ENCODE peak calls at places on chromosome 20, in six cellular contexts. O, P, I, H, E and T are unnamed samples.

GRCh38 chr20:16701296-16701695 is 28.5 kb upstream of the SNRPB2 start:
- DNase-seq in I (no peak), E (no peak), O (peak; percentile 1), P (no peak), H (peak; percentile 1), T (peak; percentile 25)

GRCh38 chr20:50191065-50191565 is 485 bp downstream of the CEBPB start:
- DNase-seq in O (no peak), P (peak; percentile 86), E (no peak), H (no peak), I (peak; percentile 94), T (peak; percentile 67)

GRCh38 chr20:34708621-34709043 is 4.5 kb downstream of the TP53INP2 start:
- DNase-seq in P (peak; percentile 60), E (no peak), O (peak; percentile 44), H (peak; percentile 55), I (peak; percentile 88), T (peak; percentile 47)

GRCh38 chr20:50187403-50188051 is 3.1 kb upstream of the CEBPB start:
- DNase-seq in O (peak; percentile 49), P (no peak), H (peak; percentile 64), I (peak; percentile 90), E (peak; percentile 51), T (peak; percentile 68)

GRCh38 chr20:805713-806112 is 27.8 kb upstream of the FAM110A start:
- DNase-seq in I (no peak), P (no peak), E (peak; percentile 5), H (no peak), O (no peak), T (no peak)

GRCh38 chr20:50294164-50295088 is 103.8 kb downstream of the CEBPB start:
- DNase-seq in E (no peak), P (peak; percentile 47), I (peak; percentile 72), O (no peak), H (peak; percentile 20), T (no peak)

GRCh38 chr20:36835453-36836198 is 40.3 kb upstream of the TLDC2 start:
- DNase-seq in I (peak; percentile 97), O (peak; percentile 95), H (peak; percentile 96), P (peak; percentile 96), E (peak; percentile 90), T (peak; percentile 98)

GRCh38 chr20:49620364-49621240 is 52.7 kb upstream of the PTGIS start:
- DNase-seq in H (no peak), P (no peak), O (no peak), I (no peak), E (no peak), T (no peak)

GRCh38 chr20:35199696-35200095 is 26.8 kb upstream of the MMP24 start:
- DNase-seq in H (no peak), I (no peak), E (peak; percentile 48), P (no peak), O (no peak), T (peak; percentile 71)

GRCh38 chr20:62117658-62118057 is 4.6 kb upstream of the LSM14B start:
- DNase-seq in O (no peak), P (peak; percentile 67), E (no peak), I (peak; percentile 93), H (no peak), T (no peak)

GRCh38 chr20:59151391-59151790 is 12.2 kb upstream of the ZNF831 start:
- DNase-seq in P (no peak), H (no peak), E (no peak), O (no peak), I (no peak), T (no peak)

GRCh38 chr20:327041-327945 is 1.9 kb downstream of the SOX12 start:
- DNase-seq in H (peak; percentile 96), E (peak; percentile 84), I (peak; percentile 92), O (peak; percentile 92), P (peak; percentile 89), T (peak; percentile 89)

GRCh38 chr20:611047-611842 is 1.1 kb upstream of the TCF15 start:
- DNase-seq in I (no peak), H (no peak), P (no peak), E (no peak), O (no peak), T (no peak)

GRCh38 chr20:31718952-31719643 is 3.6 kb downstream of the BCL2L1 start:
- DNase-seq in O (no peak), P (no peak), H (no peak), I (no peak), E (no peak), T (peak; percentile 97)

GRCh38 chr20:23125625-23126191 is 39.6 kb upstream of the CD93 start:
- DNase-seq in E (no peak), H (peak; percentile 69), O (peak; percentile 75), I (peak; percentile 86), P (peak; percentile 76), T (peak; percentile 35)

GRCh38 chr20:1328680-1329330 is at the start of gene SDCBP2:
- DNase-seq in E (no peak), O (no peak), P (no peak), H (no peak), I (peak; percentile 69), T (peak; percentile 87)

GRCh38 chr20:6709865-6710595 is 57.5 kb upstream of the BMP2 start:
- DNase-seq in I (no peak), E (no peak), P (no peak), H (no peak), O (peak; percentile 8), T (no peak)

GRCh38 chr20:4592316-4593148 is 129.2 kb upstream of the PRND start:
- DNase-seq in P (peak; percentile 55), O (peak; percentile 28), I (peak; percentile 84), H (peak; percentile 44), E (no peak), T (peak; percentile 30)

GRCh38 chr20:4597215-4597614 is 124.5 kb upstream of the PRND start:
- DNase-seq in E (no peak), H (no peak), O (no peak), P (no peak), I (no peak), T (no peak)

GRCh38 chr20:4593149-4593525 is 128.6 kb upstream of the PRND start:
- DNase-seq in O (no peak), H (no peak), P (no peak), E (no peak), I (no peak), T (no peak)

DNA sequence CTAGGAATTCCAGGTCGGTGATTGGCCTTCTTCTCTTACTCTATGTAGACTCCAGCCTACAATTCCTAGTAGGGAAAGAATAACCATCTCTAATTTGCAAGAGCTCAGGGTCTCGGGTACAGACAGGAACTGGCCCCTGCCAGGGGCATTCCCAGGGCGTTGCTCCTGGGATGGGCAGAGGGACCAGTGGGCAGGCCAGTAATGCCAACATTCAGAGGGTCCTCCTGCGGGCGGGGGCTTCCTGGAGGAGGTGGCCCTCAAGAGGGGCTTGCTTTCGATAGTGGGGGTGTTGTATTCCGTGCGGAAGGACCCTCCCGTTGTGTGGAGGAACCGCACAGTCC is 129.8 kb upstream of the PRND start:
- DNase-seq in O (no peak), P (no peak), H (no peak), E (no peak), I (no peak), T (no peak)
- H3K4me3 ChIP-seq in O (no peak overlapping the region), P (no peak overlapping the region), H (no peak overlapping the region), E (peak overlapping the region; percentile 58), I (no peak overlapping the region), T (no peak overlapping the region)

GRCh38 chr20:54129350-54129749 is 44.4 kb downstream of the CYP24A1 start:
- DNase-seq in H (no peak), P (no peak), I (no peak), O (no peak), E (no peak), T (no peak)

GRCh38 chr20:54134445-54135220 is 39.2 kb downstream of the CYP24A1 start:
- DNase-seq in I (no peak), O (peak; percentile 32), P (no peak), H (no peak), E (peak; percentile 75), T (peak; percentile 91)

GRCh38 chr20:54133434-54134427 is 40.1 kb downstream of the CYP24A1 start:
- DNase-seq in E (peak; percentile 37), H (peak; percentile 16), P (no peak), I (no peak), O (peak; percentile 40), T (peak; percentile 70)

GRCh38 chr20:54132612-54133433 is 41.0 kb downstream of the CYP24A1 start:
- DNase-seq in E (peak; percentile 99), P (no peak), O (peak; percentile 98), H (peak; percentile 97), I (no peak), T (peak; percentile 99)

GRCh38 chr20:54131675-54132611 is 41.8 kb downstream of the CYP24A1 start:
- DNase-seq in I (no peak), H (no peak), E (no peak), O (no peak), P (no peak), T (no peak)
- H3K4me3 ChIP-seq in I (no peak overlapping the region), H (no peak overlapping the region), E (no peak overlapping the region), O (no peak overlapping the region), P (no peak overlapping the region), T (no peak overlapping the region)

GRCh38 chr20:57582432-57583288 is 21.8 kb downstream of the PCK1 start:
- DNase-seq in H (peak; percentile 16), E (peak; percentile 69), I (peak; percentile 45), P (peak; percentile 85), O (peak; percentile 34), T (peak; percentile 14)

GRCh38 chr20:57584768-57585461 is 24.0 kb downstream of the PCK1 start:
- DNase-seq in I (peak; percentile 47), H (no peak), O (no peak), P (peak; percentile 12), E (no peak), T (no peak)

GRCh38 chr20:57585466-57586213 is 24.7 kb downstream of the PCK1 start:
- DNase-seq in E (no peak), P (no peak), O (no peak), I (peak; percentile 44), H (no peak), T (no peak)

GRCh38 chr20:57582029-57582378 is 21.1 kb downstream of the PCK1 start:
- DNase-seq in O (no peak), H (no peak), E (no peak), I (peak; percentile 46), P (no peak), T (no peak)

DNA sequence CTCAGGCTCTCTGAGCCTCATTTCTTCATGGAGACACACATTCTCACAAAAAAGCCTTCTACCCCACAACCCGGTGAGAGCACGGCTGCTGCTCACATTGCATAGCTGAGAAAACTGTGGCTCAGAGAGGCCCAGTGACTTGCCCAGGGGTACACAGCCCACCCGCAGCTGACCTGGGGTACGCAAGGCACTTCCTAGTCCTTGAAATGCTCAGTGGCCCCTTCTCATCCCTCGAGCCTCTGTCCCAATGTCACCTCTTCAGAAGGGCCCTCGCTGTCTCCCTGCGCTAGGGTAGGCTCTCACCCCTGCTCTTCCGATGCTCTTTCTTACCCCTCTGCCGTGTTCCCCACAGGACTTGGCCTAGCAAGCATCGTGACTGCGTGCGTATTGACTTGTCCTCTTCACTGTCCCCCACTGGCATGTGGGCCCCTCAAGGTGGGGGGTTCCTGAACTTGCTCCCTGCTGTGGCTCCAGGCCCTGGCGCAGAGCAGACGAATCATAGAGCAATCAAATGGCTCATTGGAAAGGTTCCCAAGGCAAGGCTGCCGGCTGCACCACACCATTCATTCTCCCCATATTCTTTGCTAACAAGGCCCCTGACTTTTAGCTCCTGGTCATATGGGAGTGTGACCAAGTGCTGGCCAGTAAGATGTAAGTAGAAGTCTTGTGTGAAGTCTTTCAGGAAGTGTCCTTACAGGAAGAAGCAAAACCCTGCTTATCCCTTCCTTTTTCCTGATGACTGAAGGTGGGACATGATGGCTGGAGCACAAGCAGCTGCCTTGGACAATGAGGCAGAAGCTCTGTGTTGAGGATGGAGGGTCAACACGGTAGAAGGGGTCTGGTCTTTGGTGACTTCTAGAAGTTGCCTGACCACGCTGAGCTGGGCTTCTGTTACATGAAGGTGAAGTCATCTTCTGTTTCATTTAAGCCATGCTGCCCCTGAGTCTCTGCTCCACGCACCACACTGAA is 22.7 kb downstream of the PCK1 start:
- DNase-seq in E (no peak), I (peak; percentile 44), P (no peak), H (no peak), O (no peak), T (no peak)
- H3K4me3 ChIP-seq in E (no peak overlapping the region), I (no peak overlapping the region), P (no peak overlapping the region), H (no peak overlapping the region), O (no peak overlapping the region), T (no peak overlapping the region)

GRCh38 chr20:4973330-4974097 is 27.8 kb downstream of the SLC23A2 start:
- DNase-seq in H (peak; percentile 68), I (peak; percentile 85), P (peak; percentile 71), O (peak; percentile 76), E (peak; percentile 85), T (peak; percentile 21)
- H3K4me3 ChIP-seq in H (no peak overlapping the region), I (no peak overlapping the region), P (no peak overlapping the region), O (peak overlapping the region; percentile 39), E (peak overlapping the region; percentile 27), T (no peak overlapping the region)